ENCODE peak calls at places on chromosomes 3 and 15, in six cellular contexts. Z, S, H, R, K and G are unnamed samples.

GRCh38 chr3:60756231-60756630 is 495.0 kb downstream of the FHIT start:
- DNase-seq in H (no peak), Z (no peak), K (no peak), R (no peak), S (no peak), G (peak)

GRCh38 chr3:60588806-60589205 is 662.4 kb downstream of the FHIT start:
- DNase-seq in K (no peak), Z (no peak), S (no peak), H (no peak), R (peak), G (peak)

GRCh38 chr15:101269479-101270223 is 7.6 kb downstream of the SELENOS start:
- DNase-seq in S (no peak), Z (peak), H (no peak), R (no peak), K (no peak), G (peak)

GRCh38 chr15:74369084-74369745 is 1.8 kb upstream of the CYP11A1 start:
- DNase-seq in R (no peak), Z (no peak), K (no peak), H (no peak), S (no peak), G (no peak)

GRCh38 chr15:83843511-83843910 is 189.6 kb downstream of the ADAMTSL3 start:
- DNase-seq in Z (no peak), S (no peak), R (no peak), K (no peak), H (no peak), G (peak)

GRCh38 chr15:90421527-90421926 is 33.5 kb downstream of the IQGAP1 start:
- DNase-seq in H (no peak), R (no peak), Z (no peak), K (no peak), S (no peak), G (no peak)

GRCh38 chr3:191136347-191136746 is 62.7 kb upstream of the OSTN start:
- DNase-seq in R (no peak), Z (peak), K (no peak), H (no peak), S (no peak), G (peak)

GRCh38 chr3:180871901-180872300 is 40.6 kb upstream of the FXR1 start:
- DNase-seq in S (no peak), R (no peak), Z (peak), K (no peak), H (no peak), G (no peak)

GRCh38 chr3:170092907-170093306 is 55.1 kb downstream of the GPR160 start:
- DNase-seq in H (no peak), S (no peak), Z (no peak), K (no peak), R (no peak), G (no peak)

GRCh38 chr3:129975332-129976090 is 991 bp downstream of the TRH start:
- DNase-seq in K (peak), H (no peak), S (no peak), R (no peak), Z (no peak), G (no peak)

GRCh38 chr3:64759811-64760210 is 72.0 kb upstream of the ADAMTS9 start:
- DNase-seq in R (no peak), S (no peak), H (no peak), Z (no peak), K (no peak), G (no peak)

GRCh38 chr3:150064952-150065351 is 94.3 kb upstream of the PFN2 start:
- DNase-seq in R (no peak), S (no peak), H (no peak), K (no peak), Z (no peak), G (no peak)

GRCh38 chr3:126512916-126513650 is 4.5 kb downstream of the UROC1 start:
- DNase-seq in H (no peak), R (no peak), Z (no peak), K (no peak), S (no peak), G (no peak)

GRCh38 chr15:100809587-100809986 is 70.0 kb upstream of the ALDH1A3 start:
- DNase-seq in S (no peak), H (no peak), R (no peak), K (no peak), Z (no peak), G (no peak)

GRCh38 chr3:150495563-150496168 is 50.6 kb downstream of the SERP1 start:
- DNase-seq in S (peak), H (no peak), Z (peak), K (no peak), R (peak), G (peak)

GRCh38 chr3:128378631-128379347 is 87.9 kb downstream of the DNAJB8 start:
- DNase-seq in Z (no peak), S (no peak), R (no peak), H (no peak), K (no peak), G (no peak)

GRCh38 chr3:147943265-147943945 is 534.2 kb downstream of the ZIC1 start:
- DNase-seq in H (no peak), K (no peak), Z (peak), R (peak), S (no peak), G (peak)

GRCh38 chr15:77784361-77785292 is 151.9 kb upstream of the LINGO1 start:
- DNase-seq in K (peak), Z (peak), R (no peak), H (no peak), S (no peak), G (peak)

GRCh38 chr3:72087420-72087819 is 302.5 kb upstream of the PROK2 start:
- DNase-seq in K (no peak), S (no peak), Z (no peak), R (no peak), H (no peak), G (no peak)

GRCh38 chr3:59081071-59081470 is 31.2 kb upstream of the CFAP20DC start:
- DNase-seq in S (no peak), Z (no peak), H (no peak), R (no peak), K (no peak), G (peak)

GRCh38 chr3:71973337-71974030 is 188.5 kb upstream of the PROK2 start:
- DNase-seq in S (no peak), Z (no peak), K (no peak), H (no peak), R (no peak), G (no peak)

GRCh38 chr3:102206506-102207145 is 228.2 kb upstream of the ZPLD1 start:
- DNase-seq in S (no peak), R (no peak), Z (peak), K (no peak), H (no peak), G (peak)

GRCh38 chr3:188749010-188749617 is 422.7 kb upstream of the TPRG1 start:
- DNase-seq in Z (peak), K (peak), R (no peak), S (peak), H (peak), G (peak)

GRCh38 chr15:45454825-45455224 is 67.7 kb downstream of the SLC30A4 start:
- DNase-seq in Z (peak), K (peak), H (peak), S (peak), R (peak), G (peak)

GRCh38 chr3:196009456-196009855 is 72.4 kb downstream of the TFRC start:
- DNase-seq in K (no peak), Z (no peak), R (no peak), S (no peak), H (no peak), G (no peak)

GRCh38 chr3:58161435-58162398 is 49.1 kb downstream of the DNASE1L3 start:
- DNase-seq in Z (peak), K (no peak), H (no peak), R (peak), S (no peak), G (peak)

GRCh38 chr15:85766007-85766831 is 28.5 kb downstream of the KLHL25 start:
- DNase-seq in H (no peak), Z (no peak), K (no peak), R (no peak), S (no peak), G (no peak)

GRCh38 chr3:122952509-122952908 is 75.1 kb downstream of the SEMA5B start:
- DNase-seq in K (no peak), R (no peak), S (no peak), Z (no peak), H (no peak), G (peak)

GRCh38 chr15:70799667-70800450 is 36.5 kb upstream of the UACA start:
- DNase-seq in H (no peak), R (peak), K (no peak), Z (peak), S (no peak), G (peak)

GRCh38 chr15:47409038-47409437 is 308.3 kb upstream of the SEMA6D start:
- DNase-seq in K (no peak), R (no peak), H (no peak), Z (no peak), S (no peak), G (no peak)

GRCh38 chr3:12687948-12688347 is 24.0 kb upstream of the RAF1 start:
- DNase-seq in R (no peak), S (no peak), H (no peak), K (no peak), Z (no peak), G (no peak)

GRCh38 chr3:135034291-135034768 is 239.3 kb downstream of the EPHB1 start:
- DNase-seq in K (no peak), R (no peak), Z (no peak), S (no peak), H (no peak), G (no peak)

GRCh38 chr15:90449206-90449735 is 61.2 kb downstream of the IQGAP1 start:
- DNase-seq in H (no peak), S (no peak), K (no peak), R (no peak), Z (no peak), G (peak)

GRCh38 chr3:45623846-45624245 is 29.3 kb downstream of the LIMD1 start:
- DNase-seq in K (no peak), S (no peak), H (no peak), Z (no peak), R (no peak), G (no peak)

GRCh38 chr15:72285927-72286516 is 13.7 kb upstream of the PARP6 start:
- DNase-seq in Z (peak), R (no peak), H (peak), S (peak), K (peak), G (peak)

GRCh38 chr3:29853841-29854397 is 573.0 kb downstream of the RBMS3 start:
- DNase-seq in R (no peak), K (no peak), Z (no peak), S (no peak), H (no peak), G (no peak)

GRCh38 chr15:90295270-90295648 is 29.8 kb downstream of the NGRN start:
- DNase-seq in S (no peak), K (no peak), Z (no peak), R (no peak), H (no peak), G (no peak)

GRCh38 chr15:39720721-39721611 is 61.7 kb downstream of the FSIP1 start:
- DNase-seq in H (no peak), K (no peak), S (no peak), Z (no peak), R (peak), G (peak)

GRCh38 chr15:39598958-39599845 is 18.3 kb downstream of the THBS1 start:
- DNase-seq in H (no peak), Z (no peak), R (no peak), K (no peak), S (no peak), G (peak)